ENCODE peak calls at places on chromosomes 7 and 10, in five cellular contexts. One of them, this sample, is unnamed.

GRCh38 chr7:50421043-50421442 is 29.1 kb downstream of the FIGNL1 start:
- DNase-seq in A549: no peak
- DNase-seq in endothelial cell of umbilical vein: no peak
- DNase-seq in HCT116: no peak
- DNase-seq in NB4: no peak
- DNase-seq in this sample: no peak

GRCh38 chr7:20541615-20542349 is 73.7 kb upstream of the ABCB5 start:
- DNase-seq in A549: no peak
- DNase-seq in endothelial cell of umbilical vein: no peak
- DNase-seq in HCT116: no peak
- DNase-seq in NB4: no peak
- DNase-seq in this sample: no peak

GRCh38 chr7:4020086-4020485 is 662.0 kb upstream of the FOXK1 start:
- DNase-seq in A549: no peak
- DNase-seq in endothelial cell of umbilical vein: no peak
- DNase-seq in HCT116: no peak
- DNase-seq in NB4: no peak
- DNase-seq in this sample: no peak

GRCh38 chr10:87930141-87930540 is 66.7 kb downstream of the PTEN start:
- DNase-seq in A549: no peak
- DNase-seq in endothelial cell of umbilical vein: no peak
- DNase-seq in HCT116: no peak
- DNase-seq in NB4: no peak
- DNase-seq in this sample: no peak

GRCh38 chr10:114408968-114409444 is 4.7 kb upstream of the AFAP1L2 start:
- DNase-seq in A549: no peak
- DNase-seq in endothelial cell of umbilical vein: no peak
- DNase-seq in HCT116: no peak
- DNase-seq in NB4: peak
- DNase-seq in this sample: no peak

GRCh38 chr7:106327538-106328481 is 43.0 kb upstream of the NAMPT start:
- DNase-seq in A549: no peak
- DNase-seq in endothelial cell of umbilical vein: no peak
- DNase-seq in HCT116: no peak
- DNase-seq in NB4: no peak
- DNase-seq in this sample: no peak

GRCh38 chr7:37344886-37345579 is 103.6 kb downstream of the ELMO1 start:
- DNase-seq in A549: no peak
- DNase-seq in endothelial cell of umbilical vein: peak
- DNase-seq in HCT116: no peak
- DNase-seq in NB4: no peak
- DNase-seq in this sample: peak

GRCh38 chr7:4683043-4683883 is 1.2 kb downstream of the FOXK1 start:
- DNase-seq in A549: no peak
- DNase-seq in endothelial cell of umbilical vein: no peak
- DNase-seq in HCT116: no peak
- DNase-seq in NB4: peak
- DNase-seq in this sample: peak

GRCh38 chr7:101163281-101164070 is 1.9 kb downstream of the VGF start:
- DNase-seq in A549: peak
- DNase-seq in endothelial cell of umbilical vein: no peak
- DNase-seq in HCT116: peak
- DNase-seq in NB4: peak
- DNase-seq in this sample: no peak
- TF ChIP-seq POLR2A in A549: no peak
- TF ChIP-seq POLR2A in endothelial cell of umbilical vein: no peak
- TF ChIP-seq POLR2A in HCT116: no peak
- TF ChIP-seq POLR2A in NB4: peak
- TF ChIP-seq POLR2A in this sample: no peak

GRCh38 chr10:119404719-119405504 is 137.6 kb downstream of the RGS10 start:
- DNase-seq in A549: no peak
- DNase-seq in endothelial cell of umbilical vein: peak
- DNase-seq in HCT116: no peak
- DNase-seq in NB4: peak
- DNase-seq in this sample: no peak
- TF ChIP-seq POLR2A in A549: no peak
- TF ChIP-seq POLR2A in endothelial cell of umbilical vein: no peak
- TF ChIP-seq POLR2A in HCT116: no peak
- TF ChIP-seq POLR2A in NB4: no peak
- TF ChIP-seq POLR2A in this sample: no peak

GRCh38 chr7:124328774-124329173 is 295.9 kb upstream of the TMEM229A start:
- DNase-seq in A549: no peak
- DNase-seq in endothelial cell of umbilical vein: no peak
- DNase-seq in HCT116: no peak
- DNase-seq in NB4: no peak
- DNase-seq in this sample: no peak

GRCh38 chr7:124330741-124331407 is 298.0 kb upstream of the TMEM229A start:
- DNase-seq in A549: no peak
- DNase-seq in endothelial cell of umbilical vein: no peak
- DNase-seq in HCT116: no peak
- DNase-seq in NB4: no peak
- DNase-seq in this sample: no peak
- TF ChIP-seq POLR2A in A549: no peak
- TF ChIP-seq POLR2A in endothelial cell of umbilical vein: no peak
- TF ChIP-seq POLR2A in HCT116: no peak
- TF ChIP-seq POLR2A in NB4: no peak
- TF ChIP-seq POLR2A in this sample: no peak

GRCh38 chr7:130943336-130943901 is 209.4 kb upstream of the KLF14 start:
- DNase-seq in A549: peak
- DNase-seq in endothelial cell of umbilical vein: peak
- DNase-seq in HCT116: no peak
- DNase-seq in NB4: peak
- DNase-seq in this sample: no peak
- TF ChIP-seq POLR2A in A549: no peak
- TF ChIP-seq POLR2A in endothelial cell of umbilical vein: no peak
- TF ChIP-seq POLR2A in HCT116: no peak
- TF ChIP-seq POLR2A in NB4: no peak
- TF ChIP-seq POLR2A in this sample: no peak

GRCh38 chr7:129535896-129536295 is 33.6 kb downstream of the SMKR1 start:
- DNase-seq in A549: no peak
- DNase-seq in endothelial cell of umbilical vein: no peak
- DNase-seq in HCT116: no peak
- DNase-seq in NB4: peak
- DNase-seq in this sample: no peak
- TF ChIP-seq POLR2A in A549: no peak
- TF ChIP-seq POLR2A in endothelial cell of umbilical vein: no peak
- TF ChIP-seq POLR2A in HCT116: no peak
- TF ChIP-seq POLR2A in NB4: no peak
- TF ChIP-seq POLR2A in this sample: no peak

GRCh38 chr10:100182908-100183307 is 2.9 kb downstream of the ERLIN1 start:
- DNase-seq in A549: no peak
- DNase-seq in endothelial cell of umbilical vein: no peak
- DNase-seq in HCT116: no peak
- DNase-seq in NB4: no peak
- DNase-seq in this sample: no peak

GRCh38 chr10:100183482-100183881 is 2.3 kb downstream of the ERLIN1 start:
- DNase-seq in A549: peak
- DNase-seq in endothelial cell of umbilical vein: no peak
- DNase-seq in HCT116: no peak
- DNase-seq in NB4: peak
- DNase-seq in this sample: peak

GRCh38 chr10:100186253-100186780 is 488 bp upstream of the ERLIN1 start:
- DNase-seq in A549: peak
- DNase-seq in endothelial cell of umbilical vein: no peak
- DNase-seq in HCT116: no peak
- DNase-seq in NB4: peak
- DNase-seq in this sample: no peak

GRCh38 chr10:100185364-100186252 is at the start of gene ERLIN1:
- DNase-seq in A549: peak
- DNase-seq in endothelial cell of umbilical vein: peak
- DNase-seq in HCT116: peak
- DNase-seq in NB4: peak
- DNase-seq in this sample: peak

DNA sequence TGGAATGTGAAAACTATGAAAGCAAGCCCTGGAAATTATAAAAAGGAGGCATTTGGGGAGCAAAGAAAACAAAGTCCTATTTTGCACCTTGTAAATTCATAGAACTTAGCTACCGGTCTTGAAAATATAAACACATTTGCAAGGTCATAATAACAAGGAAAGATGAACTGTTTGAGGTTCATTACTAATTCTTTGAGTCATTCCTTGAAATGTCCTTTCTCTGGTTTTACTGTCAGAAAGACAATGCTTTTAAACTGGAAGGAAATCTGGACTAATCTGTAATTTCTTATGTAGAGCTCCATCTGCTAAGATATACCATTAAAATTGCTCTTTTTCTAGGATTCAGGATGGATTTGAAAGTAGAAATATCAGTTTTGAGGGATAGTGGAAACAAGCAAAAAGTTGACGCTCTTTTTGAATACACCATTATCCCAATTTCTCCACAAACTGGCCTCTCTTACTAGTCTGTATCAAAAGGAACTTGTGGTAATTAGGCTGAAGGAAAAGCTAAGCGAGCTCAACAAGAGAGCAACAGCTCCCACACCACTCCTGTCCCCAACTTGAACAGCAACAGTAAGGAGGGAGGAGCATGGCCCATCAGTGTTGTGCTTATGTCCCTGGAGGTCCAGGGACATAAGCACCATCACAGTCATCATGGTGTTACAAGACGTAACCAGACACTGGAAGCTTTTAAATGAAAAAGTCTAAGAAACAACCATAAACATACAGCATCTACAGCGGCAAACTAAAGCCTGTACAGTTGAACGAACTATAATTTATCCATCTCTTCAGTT is 1.2 kb downstream of the ERLIN1 start:
- DNase-seq in A549: peak
- DNase-seq in endothelial cell of umbilical vein: peak
- DNase-seq in HCT116: peak
- DNase-seq in NB4: peak
- DNase-seq in this sample: peak
- TF ChIP-seq POLR2A in A549: no peak
- TF ChIP-seq POLR2A in endothelial cell of umbilical vein: no peak
- TF ChIP-seq POLR2A in HCT116: no peak
- TF ChIP-seq POLR2A in NB4: peak
- TF ChIP-seq POLR2A in this sample: no peak

GRCh38 chr10:67837519-67838314 is at the start of gene DNAJC12:
- DNase-seq in A549: peak
- DNase-seq in endothelial cell of umbilical vein: peak
- DNase-seq in HCT116: peak
- DNase-seq in NB4: peak
- DNase-seq in this sample: peak
- TF ChIP-seq POLR2A in A549: no peak
- TF ChIP-seq POLR2A in endothelial cell of umbilical vein: no peak
- TF ChIP-seq POLR2A in HCT116: no peak
- TF ChIP-seq POLR2A in NB4: peak
- TF ChIP-seq POLR2A in this sample: peak

DNA sequence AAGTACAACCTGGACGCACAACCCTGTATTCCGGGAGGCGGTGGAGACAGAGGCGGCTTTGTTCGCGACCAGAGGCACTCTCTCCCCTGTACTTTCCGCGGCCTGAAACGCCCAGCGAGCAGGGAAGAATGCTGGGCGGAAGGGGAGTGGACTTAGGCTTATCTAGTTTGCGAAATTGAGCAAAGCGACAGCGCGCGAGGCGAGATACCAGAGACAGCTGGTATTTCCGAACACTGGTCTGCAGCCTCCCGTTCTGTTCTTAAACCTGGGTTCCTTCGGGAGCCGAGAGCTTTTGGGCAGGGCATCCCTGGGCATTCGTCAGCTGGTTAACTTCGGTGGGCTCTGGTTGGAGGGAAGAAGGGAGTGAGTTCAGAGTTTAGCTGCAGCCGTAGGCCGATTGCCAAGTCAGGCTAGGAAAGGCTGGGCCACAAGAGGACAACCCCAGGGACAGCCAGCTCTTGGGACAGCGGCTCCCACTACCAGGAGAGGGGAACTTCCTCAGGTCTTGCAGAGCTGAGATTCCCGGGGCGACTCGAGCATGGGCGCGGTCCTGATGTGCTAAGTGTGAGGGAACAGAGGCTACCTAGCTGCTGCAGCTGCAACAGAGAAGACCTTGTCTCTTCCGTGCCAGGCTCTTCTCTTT is 3.9 kb downstream of the HMX3 start:
- DNase-seq in A549: peak
- DNase-seq in endothelial cell of umbilical vein: no peak
- DNase-seq in HCT116: peak
- DNase-seq in NB4: peak
- DNase-seq in this sample: peak
- TF ChIP-seq POLR2A in A549: no peak
- TF ChIP-seq POLR2A in endothelial cell of umbilical vein: no peak
- TF ChIP-seq POLR2A in HCT116: no peak
- TF ChIP-seq POLR2A in NB4: no peak
- TF ChIP-seq POLR2A in this sample: no peak

GRCh38 chr7:119842786-119843185 is 430.2 kb upstream of the KCND2 start:
- DNase-seq in A549: no peak
- DNase-seq in endothelial cell of umbilical vein: no peak
- DNase-seq in HCT116: no peak
- DNase-seq in NB4: no peak
- DNase-seq in this sample: no peak

GRCh38 chr7:119842337-119842736 is 430.6 kb upstream of the KCND2 start:
- DNase-seq in A549: no peak
- DNase-seq in endothelial cell of umbilical vein: no peak
- DNase-seq in HCT116: no peak
- DNase-seq in NB4: no peak
- DNase-seq in this sample: no peak

GRCh38 chr7:119838444-119838843 is 434.5 kb upstream of the KCND2 start:
- DNase-seq in A549: no peak
- DNase-seq in endothelial cell of umbilical vein: no peak
- DNase-seq in HCT116: no peak
- DNase-seq in NB4: no peak
- DNase-seq in this sample: no peak
- TF ChIP-seq POLR2A in A549: no peak
- TF ChIP-seq POLR2A in endothelial cell of umbilical vein: no peak
- TF ChIP-seq POLR2A in HCT116: no peak
- TF ChIP-seq POLR2A in NB4: no peak
- TF ChIP-seq POLR2A in this sample: no peak

This sample was measured in erythroblast.